ENCODE peak calls at places on chromosomes 16 and 17, in four cellular contexts. One of them, this sample, is unnamed.

GRCh38 chr16:49049191-49049590 is 232.4 kb downstream of the CBLN1 start:
- DNase-seq in heart right ventricle: no peak
- DNase-seq in HFF-Myc: no peak
- DNase-seq in body of pancreas: no peak
- DNase-seq in this sample: no peak

GRCh38 chr17:72446118-72446517 is 325.3 kb downstream of the SOX9 start:
- DNase-seq in heart right ventricle: no peak
- DNase-seq in HFF-Myc: no peak
- DNase-seq in body of pancreas: no peak
- DNase-seq in this sample: no peak

GRCh38 chr16:84043486-84044107 is 1.0 kb upstream of the SLC38A8 start:
- DNase-seq in body of pancreas: no peak
- DNase-seq in heart right ventricle: no peak
- DNase-seq in HFF-Myc: no peak
- DNase-seq in this sample: no peak

GRCh38 chr16:13559624-13560023 is 360.3 kb upstream of the ERCC4 start:
- DNase-seq in heart right ventricle: no peak
- DNase-seq in HFF-Myc: no peak
- DNase-seq in body of pancreas: no peak
- DNase-seq in this sample: no peak

GRCh38 chr16:58732545-58733247 is 1.4 kb downstream of the GOT2 start:
- DNase-seq in HFF-Myc: no peak
- DNase-seq in heart right ventricle: no peak
- DNase-seq in body of pancreas: no peak
- DNase-seq in this sample: no peak

GRCh38 chr17:57889892-57890856 is 40.3 kb upstream of the MRPS23 start:
- DNase-seq in HFF-Myc: no peak
- DNase-seq in heart right ventricle: peak; percentile 91
- DNase-seq in body of pancreas: peak; percentile 92
- DNase-seq in this sample: peak; percentile 78

GRCh38 chr17:63337579-63337978 is 108.5 kb downstream of the CYB561 start:
- DNase-seq in heart right ventricle: no peak
- DNase-seq in body of pancreas: no peak
- DNase-seq in HFF-Myc: no peak
- DNase-seq in this sample: no peak

GRCh38 chr17:4786111-4786491 is at the start of gene VMO1:
- DNase-seq in HFF-Myc: no peak
- DNase-seq in body of pancreas: no peak
- DNase-seq in heart right ventricle: peak; percentile 32
- DNase-seq in this sample: no peak

GRCh38 chr17:76593964-76594363 is 8.3 kb upstream of the ST6GALNAC2 start:
- DNase-seq in HFF-Myc: no peak
- DNase-seq in body of pancreas: no peak
- DNase-seq in heart right ventricle: no peak
- DNase-seq in this sample: no peak

GRCh38 chr16:23389201-23389600 is 63.8 kb downstream of the COG7 start:
- DNase-seq in heart right ventricle: no peak
- DNase-seq in HFF-Myc: no peak
- DNase-seq in body of pancreas: no peak
- DNase-seq in this sample: no peak

GRCh38 chr16:89080251-89080853 is 13.3 kb upstream of the ACSF3 start:
- DNase-seq in body of pancreas: no peak
- DNase-seq in HFF-Myc: no peak
- DNase-seq in heart right ventricle: no peak
- DNase-seq in this sample: no peak

GRCh38 chr16:50025544-50025931 is 513 bp downstream of the CNEP1R1 start:
- DNase-seq in heart right ventricle: no peak
- DNase-seq in body of pancreas: peak; percentile 14
- DNase-seq in HFF-Myc: no peak
- DNase-seq in this sample: peak; percentile 5

GRCh38 chr17:73043686-73044581 is 48.6 kb downstream of the SLC39A11 start:
- DNase-seq in heart right ventricle: no peak
- DNase-seq in HFF-Myc: no peak
- DNase-seq in body of pancreas: no peak
- DNase-seq in this sample: peak; percentile 67

GRCh38 chr16:78478267-78478821 is 378.9 kb downstream of the WWOX start:
- DNase-seq in HFF-Myc: no peak
- DNase-seq in heart right ventricle: no peak
- DNase-seq in body of pancreas: no peak
- DNase-seq in this sample: no peak

GRCh38 chr17:40554646-40555295 is 10.5 kb downstream of the CCR7 start:
- DNase-seq in HFF-Myc: no peak
- DNase-seq in body of pancreas: no peak
- DNase-seq in heart right ventricle: no peak
- DNase-seq in this sample: no peak

GRCh38 chr17:40551091-40551873 is 14.0 kb downstream of the CCR7 start:
- DNase-seq in heart right ventricle: peak; percentile 70
- DNase-seq in body of pancreas: peak; percentile 41
- DNase-seq in HFF-Myc: no peak
- DNase-seq in this sample: peak; percentile 83

GRCh38 chr17:40553694-40554534 is 11.4 kb downstream of the CCR7 start:
- DNase-seq in heart right ventricle: peak; percentile 78
- DNase-seq in HFF-Myc: no peak
- DNase-seq in body of pancreas: peak; percentile 14
- DNase-seq in this sample: no peak

GRCh38 chr17:40551874-40552768 is 13.2 kb downstream of the CCR7 start:
- DNase-seq in heart right ventricle: no peak
- DNase-seq in body of pancreas: peak; percentile 13
- DNase-seq in HFF-Myc: no peak
- DNase-seq in this sample: peak; percentile 82

GRCh38 chr17:40552806-40553693 is 12.2 kb downstream of the CCR7 start:
- DNase-seq in heart right ventricle: no peak
- DNase-seq in body of pancreas: peak; percentile 10
- DNase-seq in HFF-Myc: no peak
- DNase-seq in this sample: no peak
- H3K4me3 ChIP-seq in heart right ventricle: no peak overlapping the region
- H3K4me3 ChIP-seq in body of pancreas: no peak overlapping the region
- H3K4me3 ChIP-seq in HFF-Myc: no peak overlapping the region
- H3K4me3 ChIP-seq in this sample: no peak overlapping the region

GRCh38 chr16:53417011-53417410 is 17.3 kb upstream of the RBL2 start:
- DNase-seq in heart right ventricle: no peak
- DNase-seq in body of pancreas: no peak
- DNase-seq in HFF-Myc: no peak
- DNase-seq in this sample: no peak

GRCh38 chr16:53417976-53418375 is 16.3 kb upstream of the RBL2 start:
- DNase-seq in heart right ventricle: no peak
- DNase-seq in body of pancreas: no peak
- DNase-seq in HFF-Myc: no peak
- DNase-seq in this sample: no peak

GRCh38 chr16:53415504-53415903 is 18.8 kb upstream of the RBL2 start:
- DNase-seq in body of pancreas: no peak
- DNase-seq in heart right ventricle: no peak
- DNase-seq in HFF-Myc: no peak
- DNase-seq in this sample: no peak

DNA sequence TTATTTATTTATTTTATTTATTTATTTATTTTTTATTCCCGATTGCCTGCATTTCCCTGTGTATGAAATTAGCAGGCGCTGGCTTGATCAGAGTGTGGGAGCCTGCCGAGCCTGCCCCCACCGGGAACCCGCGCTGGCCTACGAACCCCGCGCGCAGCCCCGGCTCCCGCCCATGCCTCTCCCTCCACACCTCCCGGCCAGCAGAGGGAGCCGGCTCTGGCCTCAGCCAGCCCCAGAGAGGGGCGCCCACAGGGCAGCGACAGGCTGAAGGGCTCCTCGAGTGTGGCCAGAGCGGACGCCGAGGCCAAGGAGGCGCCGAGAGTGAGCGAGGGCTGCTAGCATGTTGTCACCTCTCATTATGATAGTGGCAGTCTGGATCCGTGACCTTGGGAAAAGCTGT is 13.0 kb upstream of the RBL2 start:
- DNase-seq in heart right ventricle: no peak
- DNase-seq in body of pancreas: no peak
- DNase-seq in HFF-Myc: no peak
- DNase-seq in this sample: no peak
- TF ChIP-seq CTCF in heart right ventricle: no peak
- TF ChIP-seq CTCF in body of pancreas: no peak
- TF ChIP-seq CTCF in HFF-Myc: peak; percentile 6
- TF ChIP-seq CTCF in this sample: no peak

DNA sequence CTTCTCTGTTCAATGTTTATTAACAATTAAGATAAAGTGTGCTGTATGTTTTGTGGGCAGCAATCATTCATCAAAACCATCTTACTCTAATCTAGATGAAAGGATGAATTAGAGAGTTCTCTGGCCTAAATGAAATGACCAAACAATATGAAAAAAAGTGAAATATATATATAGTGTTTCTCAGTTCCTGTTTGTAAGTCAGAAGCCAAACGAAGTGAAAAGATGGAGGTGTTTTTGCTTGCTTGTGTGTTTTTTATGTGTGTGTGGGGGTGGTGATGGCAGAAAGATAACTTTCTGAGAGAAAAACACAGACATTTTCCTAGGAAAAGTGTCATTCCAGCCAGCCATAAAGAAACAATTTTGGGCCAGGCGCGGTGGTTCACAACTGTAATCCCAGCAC is 138.6 kb downstream of the CDH8 start:
- DNase-seq in heart right ventricle: no peak
- DNase-seq in HFF-Myc: no peak
- DNase-seq in body of pancreas: no peak
- DNase-seq in this sample: no peak
- H3K4me3 ChIP-seq in heart right ventricle: no peak overlapping the region
- H3K4me3 ChIP-seq in HFF-Myc: no peak overlapping the region
- H3K4me3 ChIP-seq in body of pancreas: no peak overlapping the region
- H3K4me3 ChIP-seq in this sample: no peak overlapping the region

GRCh38 chr16:1773703-1774455 is 945 bp upstream of the MRPS34 start:
- DNase-seq in heart right ventricle: no peak
- DNase-seq in HFF-Myc: no peak
- DNase-seq in body of pancreas: peak; percentile 52
- DNase-seq in this sample: no peak
- TF ChIP-seq CTCF in heart right ventricle: no peak
- TF ChIP-seq CTCF in HFF-Myc: no peak
- TF ChIP-seq CTCF in body of pancreas: no peak
- TF ChIP-seq CTCF in this sample: no peak